ENCODE peak calls at places on chromosome 11, in six cellular contexts. One of them, this sample, is unnamed.

GRCh38 chr11:70399681-70400112 is 1.4 kb downstream of the CTTN start:
- DNase-seq in CD4-positive, alpha-beta T cell: no peak
- DNase-seq in fibroblast of villous mesenchyme: peak
- DNase-seq in neural crest cell: no peak
- DNase-seq in left ventricle myocardium inferior: peak
- DNase-seq in GM20000: no peak
- DNase-seq in this sample: no peak

GRCh38 chr11:114251797-114252327 is 44.3 kb upstream of the NNMT start:
- DNase-seq in CD4-positive, alpha-beta T cell: no peak
- DNase-seq in fibroblast of villous mesenchyme: no peak
- DNase-seq in neural crest cell: no peak
- DNase-seq in left ventricle myocardium inferior: no peak
- DNase-seq in GM20000: no peak
- DNase-seq in this sample: no peak

GRCh38 chr11:47409440-47410403 is 1.3 kb downstream of the SLC39A13 start:
- DNase-seq in CD4-positive, alpha-beta T cell: no peak
- DNase-seq in fibroblast of villous mesenchyme: peak
- DNase-seq in neural crest cell: no peak
- DNase-seq in left ventricle myocardium inferior: no peak
- DNase-seq in GM20000: no peak
- DNase-seq in this sample: no peak

GRCh38 chr11:24086921-24087320 is 409.9 kb upstream of the LUZP2 start:
- DNase-seq in CD4-positive, alpha-beta T cell: no peak
- DNase-seq in fibroblast of villous mesenchyme: no peak
- DNase-seq in neural crest cell: no peak
- DNase-seq in left ventricle myocardium inferior: no peak
- DNase-seq in GM20000: no peak
- DNase-seq in this sample: no peak

GRCh38 chr11:3153291-3153861 is 11.7 kb downstream of the OSBPL5 start:
- DNase-seq in CD4-positive, alpha-beta T cell: no peak
- DNase-seq in fibroblast of villous mesenchyme: peak
- DNase-seq in neural crest cell: no peak
- DNase-seq in left ventricle myocardium inferior: peak
- DNase-seq in GM20000: no peak
- DNase-seq in this sample: no peak

GRCh38 chr11:60872952-60873524 is 5.7 kb downstream of the ZP1 start:
- DNase-seq in CD4-positive, alpha-beta T cell: no peak
- DNase-seq in fibroblast of villous mesenchyme: peak
- DNase-seq in neural crest cell: no peak
- DNase-seq in left ventricle myocardium inferior: no peak
- DNase-seq in GM20000: no peak
- DNase-seq in this sample: no peak

GRCh38 chr11:4203603-4204360 is 109.2 kb downstream of the RRM1 start:
- DNase-seq in CD4-positive, alpha-beta T cell: no peak
- DNase-seq in fibroblast of villous mesenchyme: no peak
- DNase-seq in neural crest cell: no peak
- DNase-seq in left ventricle myocardium inferior: no peak
- DNase-seq in GM20000: no peak
- DNase-seq in this sample: no peak

GRCh38 chr11:34631737-34632104 is 10.8 kb downstream of the EHF start:
- DNase-seq in CD4-positive, alpha-beta T cell: no peak
- DNase-seq in fibroblast of villous mesenchyme: no peak
- DNase-seq in neural crest cell: no peak
- DNase-seq in left ventricle myocardium inferior: no peak
- DNase-seq in GM20000: no peak
- DNase-seq in this sample: no peak

GRCh38 chr11:33936745-33937612 is 45.1 kb upstream of the LMO2 start:
- DNase-seq in CD4-positive, alpha-beta T cell: no peak
- DNase-seq in fibroblast of villous mesenchyme: peak
- DNase-seq in neural crest cell: no peak
- DNase-seq in left ventricle myocardium inferior: peak
- DNase-seq in GM20000: no peak
- DNase-seq in this sample: no peak

GRCh38 chr11:12802418-12803085 is 128.3 kb downstream of the TEAD1 start:
- DNase-seq in CD4-positive, alpha-beta T cell: no peak
- DNase-seq in fibroblast of villous mesenchyme: peak
- DNase-seq in neural crest cell: no peak
- DNase-seq in left ventricle myocardium inferior: no peak
- DNase-seq in GM20000: no peak
- DNase-seq in this sample: no peak

GRCh38 chr11:34625576-34625975 is 4.7 kb downstream of the EHF start:
- DNase-seq in CD4-positive, alpha-beta T cell: no peak
- DNase-seq in fibroblast of villous mesenchyme: peak
- DNase-seq in neural crest cell: no peak
- DNase-seq in left ventricle myocardium inferior: no peak
- DNase-seq in GM20000: no peak
- DNase-seq in this sample: no peak

GRCh38 chr11:37557990-37558389 is 960.0 kb upstream of the RAG2 start:
- DNase-seq in CD4-positive, alpha-beta T cell: no peak
- DNase-seq in fibroblast of villous mesenchyme: no peak
- DNase-seq in neural crest cell: no peak
- DNase-seq in left ventricle myocardium inferior: no peak
- DNase-seq in GM20000: no peak
- DNase-seq in this sample: no peak

GRCh38 chr11:75159081-75159953 is 8.4 kb downstream of the SLCO2B1 start:
- DNase-seq in CD4-positive, alpha-beta T cell: no peak
- DNase-seq in fibroblast of villous mesenchyme: no peak
- DNase-seq in neural crest cell: no peak
- DNase-seq in left ventricle myocardium inferior: no peak
- DNase-seq in GM20000: no peak
- DNase-seq in this sample: no peak

GRCh38 chr11:74347381-74347780 is 35.9 kb upstream of the P4HA3 start:
- DNase-seq in CD4-positive, alpha-beta T cell: no peak
- DNase-seq in fibroblast of villous mesenchyme: peak
- DNase-seq in neural crest cell: no peak
- DNase-seq in left ventricle myocardium inferior: no peak
- DNase-seq in GM20000: no peak
- DNase-seq in this sample: no peak

GRCh38 chr11:9797300-9797699 is 133.4 kb downstream of the SWAP70 start:
- DNase-seq in CD4-positive, alpha-beta T cell: no peak
- DNase-seq in fibroblast of villous mesenchyme: no peak
- DNase-seq in neural crest cell: no peak
- DNase-seq in left ventricle myocardium inferior: no peak
- DNase-seq in GM20000: no peak
- DNase-seq in this sample: no peak

GRCh38 chr11:77039491-77040400 is 5.5 kb downstream of the B3GNT6 start:
- DNase-seq in CD4-positive, alpha-beta T cell: no peak
- DNase-seq in fibroblast of villous mesenchyme: peak
- DNase-seq in neural crest cell: peak
- DNase-seq in left ventricle myocardium inferior: no peak
- DNase-seq in GM20000: peak
- DNase-seq in this sample: no peak

GRCh38 chr11:95134491-95134890 is 44.8 kb downstream of the ENDOD1 start:
- DNase-seq in CD4-positive, alpha-beta T cell: no peak
- DNase-seq in fibroblast of villous mesenchyme: peak
- DNase-seq in neural crest cell: no peak
- DNase-seq in left ventricle myocardium inferior: no peak
- DNase-seq in GM20000: no peak
- DNase-seq in this sample: no peak

GRCh38 chr11:10350341-10350740 is 45.5 kb downstream of the ADM start:
- DNase-seq in CD4-positive, alpha-beta T cell: no peak
- DNase-seq in fibroblast of villous mesenchyme: peak
- DNase-seq in neural crest cell: no peak
- DNase-seq in left ventricle myocardium inferior: no peak
- DNase-seq in GM20000: no peak
- DNase-seq in this sample: no peak

GRCh38 chr11:130170345-130170744 is 10.8 kb downstream of the ST14 start:
- DNase-seq in CD4-positive, alpha-beta T cell: no peak
- DNase-seq in fibroblast of villous mesenchyme: no peak
- DNase-seq in neural crest cell: no peak
- DNase-seq in left ventricle myocardium inferior: no peak
- DNase-seq in GM20000: no peak
- DNase-seq in this sample: no peak

GRCh38 chr11:57641426-57641825 is 8.3 kb downstream of the YPEL4 start:
- DNase-seq in CD4-positive, alpha-beta T cell: no peak
- DNase-seq in fibroblast of villous mesenchyme: peak
- DNase-seq in neural crest cell: no peak
- DNase-seq in left ventricle myocardium inferior: no peak
- DNase-seq in GM20000: peak
- DNase-seq in this sample: no peak
- TF ChIP-seq CTCF in CD4-positive, alpha-beta T cell: peak
- TF ChIP-seq CTCF in fibroblast of villous mesenchyme: peak
- TF ChIP-seq CTCF in neural crest cell: peak
- TF ChIP-seq CTCF in left ventricle myocardium inferior: peak
- TF ChIP-seq CTCF in GM20000: peak
- TF ChIP-seq CTCF in this sample: peak

GRCh38 chr11:67441731-67442401 is 1.4 kb downstream of the CORO1B start:
- DNase-seq in CD4-positive, alpha-beta T cell: no peak
- DNase-seq in fibroblast of villous mesenchyme: no peak
- DNase-seq in neural crest cell: no peak
- DNase-seq in left ventricle myocardium inferior: no peak
- DNase-seq in GM20000: no peak
- DNase-seq in this sample: no peak
- TF ChIP-seq CTCF in CD4-positive, alpha-beta T cell: no peak
- TF ChIP-seq CTCF in fibroblast of villous mesenchyme: no peak
- TF ChIP-seq CTCF in neural crest cell: no peak
- TF ChIP-seq CTCF in left ventricle myocardium inferior: no peak
- TF ChIP-seq CTCF in GM20000: no peak
- TF ChIP-seq CTCF in this sample: no peak

DNA sequence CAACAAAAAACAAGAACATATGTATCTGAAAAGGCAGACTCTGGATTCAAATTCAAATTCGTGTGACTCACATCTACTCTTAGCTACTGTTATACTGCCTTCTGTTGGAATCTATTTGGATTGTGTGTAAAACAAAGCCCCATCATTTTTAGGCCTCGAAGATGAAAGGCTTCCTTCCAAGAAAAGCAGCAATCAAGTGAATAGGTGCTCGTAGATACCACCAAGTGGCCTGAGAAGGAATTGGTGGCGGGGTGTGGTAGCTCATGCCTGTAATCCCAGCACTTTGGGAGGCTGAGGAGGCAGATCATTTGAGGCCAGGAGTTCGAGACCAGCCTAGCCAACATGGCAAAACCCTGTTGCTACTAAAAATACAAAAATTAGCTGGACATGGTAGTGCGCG is 4.2 kb downstream of the GRAMD1B start:
- DNase-seq in CD4-positive, alpha-beta T cell: no peak
- DNase-seq in fibroblast of villous mesenchyme: no peak
- DNase-seq in neural crest cell: no peak
- DNase-seq in left ventricle myocardium inferior: no peak
- DNase-seq in GM20000: peak
- DNase-seq in this sample: no peak
- TF ChIP-seq CTCF in CD4-positive, alpha-beta T cell: peak
- TF ChIP-seq CTCF in fibroblast of villous mesenchyme: peak
- TF ChIP-seq CTCF in neural crest cell: peak
- TF ChIP-seq CTCF in left ventricle myocardium inferior: peak
- TF ChIP-seq CTCF in GM20000: peak
- TF ChIP-seq CTCF in this sample: no peak

GRCh38 chr11:68804786-68805185 is 36.9 kb downstream of the CPT1A start:
- DNase-seq in CD4-positive, alpha-beta T cell: no peak
- DNase-seq in fibroblast of villous mesenchyme: no peak
- DNase-seq in neural crest cell: no peak
- DNase-seq in left ventricle myocardium inferior: no peak
- DNase-seq in GM20000: no peak
- DNase-seq in this sample: no peak
- TF ChIP-seq CTCF in CD4-positive, alpha-beta T cell: no peak
- TF ChIP-seq CTCF in fibroblast of villous mesenchyme: no peak
- TF ChIP-seq CTCF in neural crest cell: no peak
- TF ChIP-seq CTCF in left ventricle myocardium inferior: no peak
- TF ChIP-seq CTCF in GM20000: no peak
- TF ChIP-seq CTCF in this sample: no peak

DNA sequence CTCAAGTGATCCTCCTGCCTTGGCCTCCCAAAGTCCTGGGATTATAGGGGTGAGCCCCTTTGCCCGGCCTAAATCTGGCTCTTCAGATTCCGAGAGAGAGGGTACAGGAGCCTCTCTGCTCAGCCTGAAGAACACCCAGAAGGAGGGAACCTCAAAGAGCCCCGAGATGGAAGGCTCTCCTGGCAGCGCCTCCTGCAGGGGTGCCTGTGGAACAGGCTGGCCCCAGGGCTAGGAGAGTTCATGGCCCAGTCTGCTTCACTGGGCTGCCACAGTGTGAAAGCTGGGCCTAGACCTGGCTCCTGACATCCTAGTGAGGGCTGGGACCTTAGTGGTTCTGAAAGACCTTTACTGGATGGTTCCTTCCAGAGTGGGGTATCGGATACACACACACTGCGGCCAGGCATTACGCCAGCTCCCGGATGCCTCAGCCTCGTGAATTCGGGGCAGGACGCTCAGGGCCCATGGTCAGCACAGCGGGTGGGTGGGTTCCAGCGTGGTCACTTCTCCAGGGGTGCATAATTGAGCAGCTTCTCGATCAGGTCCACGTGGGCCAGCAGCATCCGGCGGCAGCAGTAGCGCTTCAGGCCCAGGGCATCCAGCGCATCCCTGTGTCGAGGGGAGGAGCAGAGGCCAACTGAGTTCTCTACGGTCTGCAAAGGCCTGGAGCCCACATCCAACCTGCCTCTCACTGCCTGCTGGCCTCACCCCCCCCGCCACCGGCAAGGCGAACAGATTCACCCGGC is 2.3 kb downstream of the POLR2L start:
- DNase-seq in CD4-positive, alpha-beta T cell: no peak
- DNase-seq in fibroblast of villous mesenchyme: no peak
- DNase-seq in neural crest cell: no peak
- DNase-seq in left ventricle myocardium inferior: no peak
- DNase-seq in GM20000: no peak
- DNase-seq in this sample: no peak
- TF ChIP-seq CTCF in CD4-positive, alpha-beta T cell: no peak
- TF ChIP-seq CTCF in fibroblast of villous mesenchyme: peak
- TF ChIP-seq CTCF in neural crest cell: peak
- TF ChIP-seq CTCF in left ventricle myocardium inferior: no peak
- TF ChIP-seq CTCF in GM20000: no peak
- TF ChIP-seq CTCF in this sample: no peak

DNA sequence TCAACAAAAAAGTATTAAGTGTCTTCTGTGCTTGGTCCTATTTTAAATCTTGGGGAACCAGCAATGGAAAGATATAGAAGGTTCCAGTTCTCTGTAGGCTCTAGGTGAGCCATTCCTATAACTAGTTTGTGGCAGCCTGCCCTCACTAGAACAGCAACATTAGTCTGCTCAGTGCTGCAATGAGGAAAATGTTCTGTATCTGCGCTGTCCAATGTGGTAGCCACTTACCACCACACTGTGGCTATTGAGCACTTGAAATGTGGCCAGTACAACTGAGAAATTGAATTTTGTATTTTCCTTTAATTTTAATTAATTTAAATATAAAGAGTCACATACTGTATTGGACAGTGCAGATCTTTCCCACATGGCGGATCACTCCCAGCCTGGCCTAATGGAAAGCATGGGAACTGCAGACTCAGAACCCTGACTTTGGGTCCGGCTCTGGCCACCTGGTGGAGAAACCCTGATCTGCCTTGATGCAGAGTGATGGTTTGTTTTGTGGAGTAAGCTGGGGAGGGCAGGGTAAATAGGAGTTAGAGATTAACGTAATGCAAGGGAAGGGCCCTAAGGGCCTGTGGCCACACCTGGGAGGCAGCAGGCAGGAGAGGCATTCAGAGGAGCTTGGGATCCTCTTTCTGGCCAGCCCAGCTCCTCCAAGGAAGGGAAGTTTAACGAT is 101.0 kb downstream of the ME3 start:
- DNase-seq in CD4-positive, alpha-beta T cell: no peak
- DNase-seq in fibroblast of villous mesenchyme: peak
- DNase-seq in neural crest cell: peak
- DNase-seq in left ventricle myocardium inferior: no peak
- DNase-seq in GM20000: no peak
- DNase-seq in this sample: no peak
- TF ChIP-seq CTCF in CD4-positive, alpha-beta T cell: no peak
- TF ChIP-seq CTCF in fibroblast of villous mesenchyme: peak
- TF ChIP-seq CTCF in neural crest cell: peak
- TF ChIP-seq CTCF in left ventricle myocardium inferior: peak
- TF ChIP-seq CTCF in GM20000: no peak
- TF ChIP-seq CTCF in this sample: no peak